ENCODE peak calls at places on chromosomes 2 and 18, in six cellular contexts. F is hepatic stellate cell; K is NCI-H460; N is NCI-H2081; B is CD4-positive, alpha-beta T cell; Z is HuH-7.5. L is an unnamed sample.

GRCh38 chr2:29022455-29023128 is 41.5 kb downstream of the TOGARAM2 start:
- DNase-seq in K (no peak), N (no peak), F (no peak), Z (no peak), B (no peak), L (no peak)

GRCh38 chr18:13218376-13219011 is at the start of gene LDLRAD4:
- DNase-seq in N (peak), F (no peak), B (peak), K (no peak), Z (peak), L (peak)

GRCh38 chr2:111161971-111162370 is 41.3 kb downstream of the BCL2L11 start:
- DNase-seq in Z (no peak), N (peak), B (no peak), F (no peak), K (no peak), L (no peak)

GRCh38 chr2:203685081-203685621 is 21.3 kb upstream of the CD28 start:
- DNase-seq in K (peak), N (no peak), F (peak), Z (no peak), B (no peak), L (no peak)

GRCh38 chr2:208326016-208326415 is 60.0 kb downstream of the PIKFYVE start:
- DNase-seq in B (no peak), F (no peak), K (no peak), Z (no peak), N (no peak), L (no peak)

GRCh38 chr18:9353596-9353995 is 19.0 kb downstream of the TWSG1 start:
- DNase-seq in B (no peak), F (no peak), Z (no peak), K (no peak), N (no peak), L (no peak)

GRCh38 chr2:238869293-238870124 is 21.6 kb downstream of the TWIST2 start:
- DNase-seq in N (no peak), Z (no peak), F (no peak), B (no peak), K (no peak), L (no peak)

GRCh38 chr2:223055836-223056235 is 3.8 kb downstream of the KCNE4 start:
- DNase-seq in N (peak), K (no peak), F (no peak), B (no peak), Z (no peak), L (no peak)

GRCh38 chr2:65746919-65747678 is 314.7 kb upstream of the SPRED2 start:
- DNase-seq in K (no peak), Z (no peak), N (no peak), F (peak), B (no peak), L (no peak)

GRCh38 chr2:56580242-56580641 is 396.5 kb downstream of the CCDC85A start:
- DNase-seq in F (peak), N (no peak), K (no peak), Z (no peak), B (no peak), L (no peak)

GRCh38 chr2:100870652-100871531 is 51.0 kb downstream of the NPAS2 start:
- DNase-seq in Z (no peak), N (no peak), B (no peak), K (no peak), F (no peak), L (no peak)

GRCh38 chr2:47404356-47404755 is 1.4 kb downstream of the MSH2 start:
- DNase-seq in Z (no peak), K (no peak), N (peak), F (no peak), B (no peak), L (no peak)

GRCh38 chr2:234864518-234864917 is 87.3 kb upstream of the SH3BP4 start:
- DNase-seq in K (no peak), Z (no peak), N (no peak), F (no peak), B (no peak), L (no peak)

GRCh38 chr2:109607766-109608165 is 6.0 kb downstream of the SEPTIN10 start:
- DNase-seq in F (no peak), B (no peak), N (no peak), Z (no peak), K (no peak), L (no peak)

GRCh38 chr2:118992740-118993391 is 50.9 kb downstream of the MARCO start:
- DNase-seq in Z (no peak), K (no peak), B (no peak), F (no peak), N (no peak), L (peak)

GRCh38 chr2:11393711-11394236 is 49.3 kb upstream of the ROCK2 start:
- DNase-seq in K (no peak), F (peak), Z (no peak), N (no peak), B (no peak), L (no peak)

GRCh38 chr2:71891155-71891554 is 256.5 kb downstream of the CYP26B1 start:
- DNase-seq in K (no peak), Z (no peak), B (no peak), N (no peak), F (no peak), L (peak)

GRCh38 chr2:15560404-15560987 is 638 bp downstream of the NBAS start:
- DNase-seq in F (peak), K (no peak), N (peak), Z (no peak), B (no peak), L (peak)

GRCh38 chr2:223613017-223613950 is 11.1 kb upstream of the SCG2 start:
- DNase-seq in N (peak), F (peak), B (no peak), K (peak), Z (peak), L (no peak)

GRCh38 chr2:235467586-235467985 is 26.3 kb upstream of the AGAP1 start:
- DNase-seq in N (no peak), F (no peak), B (no peak), Z (no peak), K (peak), L (no peak)

GRCh38 chr18:26415041-26415440 is 133.3 kb downstream of the KCTD1 start:
- DNase-seq in N (no peak), Z (no peak), F (no peak), K (no peak), B (no peak), L (no peak)

GRCh38 chr18:57337890-57338289 is 14.5 kb upstream of the ST8SIA3 start:
- DNase-seq in K (no peak), F (no peak), B (no peak), N (no peak), Z (no peak), L (no peak)

GRCh38 chr2:95206086-95206485 is 1.2 kb upstream of the ZNF892 start:
- DNase-seq in Z (no peak), K (no peak), F (no peak), N (no peak), B (no peak), L (no peak)

GRCh38 chr2:30886101-30886500 is 78.9 kb upstream of the CAPN13 start:
- DNase-seq in F (no peak), Z (no peak), K (no peak), N (no peak), B (no peak), L (no peak)

GRCh38 chr18:63083555-63083954 is 236.0 kb downstream of the BCL2 start:
- DNase-seq in B (no peak), F (no peak), K (no peak), Z (no peak), N (no peak), L (no peak)